ENCODE peak calls at places on chromosomes 11 and 22, in eight cellular contexts. D is CD4-positive, alpha-beta T cell; M is activated CD4-positive, alpha-beta T cell treated with anti-CD3 and anti-CD28 coated beads for 36 hours; Q is A549; J is upper lobe of right lung; A is left ventricle myocardium superior; C is body of pancreas; K is right cardiac atrium. W is an unnamed sample.

GRCh38 chr11:122559734-122560382 is 95.7 kb upstream of the UBASH3B start:
- ATAC-seq in K (no peak), M (no peak), D (no peak), C (no peak), J (no peak), Q (peak), A (no peak), W (no peak)

GRCh38 chr22:28019881-28020861 is 101.1 kb upstream of the PITPNB start:
- ATAC-seq in A (peak), Q (peak), M (peak), C (peak), D (peak), K (peak), J (peak), W (peak)

GRCh38 chr11:123073343-123074057 is 11.6 kb upstream of the HSPA8 start:
- ATAC-seq in J (no peak), Q (no peak), M (no peak), D (no peak), C (no peak), A (no peak), K (peak), W (no peak)

GRCh38 chr11:122807731-122808485 is 30.4 kb upstream of the CRTAM start:
- ATAC-seq in Q (no peak), K (no peak), M (no peak), A (no peak), C (no peak), J (no peak), D (no peak), W (no peak)

GRCh38 chr11:7551571-7551970 is 37.8 kb downstream of the PPFIBP2 start:
- ATAC-seq in D (no peak), A (no peak), M (no peak), J (no peak), K (no peak), Q (no peak), C (no peak), W (no peak)

GRCh38 chr11:2728663-2729332 is 29.0 kb upstream of the KCNQ1OT1 start:
- ATAC-seq in Q (no peak), D (no peak), A (no peak), C (peak), K (no peak), M (no peak), J (no peak), W (no peak)

GRCh38 chr11:17405232-17406005 is 17.0 kb upstream of the KCNJ11 start:
- ATAC-seq in D (no peak), A (peak), C (peak), M (no peak), K (peak), J (peak), Q (peak), W (peak)

GRCh38 chr11:130490682-130491449 is 42.4 kb downstream of the ADAMTS15 start:
- ATAC-seq in C (no peak), K (no peak), J (no peak), A (no peak), Q (no peak), M (no peak), D (no peak), W (peak)

GRCh38 chr11:12376259-12376971 is 956 bp upstream of the PARVA start:
- ATAC-seq in J (no peak), C (peak), Q (no peak), K (peak), M (peak), A (peak), D (no peak), W (no peak)

GRCh38 chr11:77734890-77735289 is 85.6 kb downstream of the RSF1 start:
- ATAC-seq in J (no peak), C (no peak), K (no peak), M (no peak), D (no peak), A (no peak), Q (no peak), W (no peak)

GRCh38 chr11:115784796-115785521 is 280.7 kb upstream of the CADM1 start:
- ATAC-seq in K (peak), C (peak), J (peak), D (no peak), A (peak), M (no peak), Q (no peak), W (peak)

W was measured in esophagus mucosa.